ENCODE peak calls at places on chromosomes 12 and 14, in five cellular contexts. One of them, this sample, is unnamed.

GRCh38 chr14:102949801-102950451 is 27.5 kb downstream of the AMN start:
- DNase-seq in cardiac fibroblast: no peak
- DNase-seq in heart right ventricle: peak
- DNase-seq in Peyer's patch: no peak
- DNase-seq in choroid plexus epithelial cell: no peak
- DNase-seq in this sample: peak

GRCh38 chr14:68815288-68816182 is 22.7 kb upstream of the ZFP36L1 start:
- DNase-seq in cardiac fibroblast: peak
- DNase-seq in heart right ventricle: peak
- DNase-seq in Peyer's patch: no peak
- DNase-seq in choroid plexus epithelial cell: no peak
- DNase-seq in this sample: no peak

GRCh38 chr14:75549169-75549568 is 26.9 kb downstream of the BATF start:
- DNase-seq in cardiac fibroblast: no peak
- DNase-seq in heart right ventricle: no peak
- DNase-seq in Peyer's patch: peak
- DNase-seq in choroid plexus epithelial cell: no peak
- DNase-seq in this sample: no peak

GRCh38 chr12:14776236-14776959 is 26.9 kb downstream of the WBP11 start:
- DNase-seq in cardiac fibroblast: peak
- DNase-seq in heart right ventricle: no peak
- DNase-seq in Peyer's patch: no peak
- DNase-seq in choroid plexus epithelial cell: peak
- DNase-seq in this sample: no peak

GRCh38 chr14:74932401-74932901 is 9.4 kb upstream of the RPS6KL1 start:
- DNase-seq in cardiac fibroblast: peak
- DNase-seq in heart right ventricle: no peak
- DNase-seq in Peyer's patch: no peak
- DNase-seq in choroid plexus epithelial cell: no peak
- DNase-seq in this sample: no peak

GRCh38 chr14:72401632-72402428 is 469.6 kb downstream of the RGS6 start:
- DNase-seq in cardiac fibroblast: no peak
- DNase-seq in heart right ventricle: no peak
- DNase-seq in Peyer's patch: no peak
- DNase-seq in choroid plexus epithelial cell: peak
- DNase-seq in this sample: no peak

GRCh38 chr12:57150400-57150799 is 3.0 kb upstream of the LRP1-AS start:
- DNase-seq in cardiac fibroblast: no peak
- DNase-seq in heart right ventricle: peak
- DNase-seq in Peyer's patch: no peak
- DNase-seq in choroid plexus epithelial cell: no peak
- DNase-seq in this sample: no peak

GRCh38 chr14:31388687-31389413 is 31.5 kb downstream of the HEATR5A start:
- DNase-seq in cardiac fibroblast: peak
- DNase-seq in heart right ventricle: no peak
- DNase-seq in Peyer's patch: no peak
- DNase-seq in choroid plexus epithelial cell: peak
- DNase-seq in this sample: no peak

GRCh38 chr14:77086017-77086727 is 11.9 kb upstream of the CIPC start:
- DNase-seq in cardiac fibroblast: peak
- DNase-seq in heart right ventricle: no peak
- DNase-seq in Peyer's patch: no peak
- DNase-seq in choroid plexus epithelial cell: peak
- DNase-seq in this sample: no peak

GRCh38 chr14:97120204-97121120 is 323.3 kb downstream of the VRK1 start:
- DNase-seq in cardiac fibroblast: no peak
- DNase-seq in heart right ventricle: no peak
- DNase-seq in Peyer's patch: peak
- DNase-seq in choroid plexus epithelial cell: no peak
- DNase-seq in this sample: no peak

GRCh38 chr12:17326649-17327048 is 720.7 kb upstream of the LMO3 start:
- DNase-seq in cardiac fibroblast: no peak
- DNase-seq in heart right ventricle: no peak
- DNase-seq in Peyer's patch: no peak
- DNase-seq in choroid plexus epithelial cell: no peak
- DNase-seq in this sample: no peak

GRCh38 chr14:24172261-24172860 is 481 bp downstream of the REC8 start:
- DNase-seq in cardiac fibroblast: no peak
- DNase-seq in heart right ventricle: no peak
- DNase-seq in Peyer's patch: no peak
- DNase-seq in choroid plexus epithelial cell: no peak
- DNase-seq in this sample: no peak

GRCh38 chr14:98120831-98121464 is 1151.0 kb downstream of the BCL11B start:
- DNase-seq in cardiac fibroblast: no peak
- DNase-seq in heart right ventricle: no peak
- DNase-seq in Peyer's patch: no peak
- DNase-seq in choroid plexus epithelial cell: no peak
- DNase-seq in this sample: no peak

GRCh38 chr12:34598352-34598827 is 576.1 kb downstream of the ALG10 start:
- DNase-seq in cardiac fibroblast: no peak
- DNase-seq in heart right ventricle: no peak
- DNase-seq in Peyer's patch: no peak
- DNase-seq in choroid plexus epithelial cell: no peak
- DNase-seq in this sample: no peak

GRCh38 chr12:47360771-47361388 is 281.1 kb upstream of the AMIGO2 start:
- DNase-seq in cardiac fibroblast: no peak
- DNase-seq in heart right ventricle: no peak
- DNase-seq in Peyer's patch: peak
- DNase-seq in choroid plexus epithelial cell: peak
- DNase-seq in this sample: no peak

GRCh38 chr12:15712160-15712559 is 77.0 kb downstream of the EPS8 start:
- DNase-seq in cardiac fibroblast: no peak
- DNase-seq in heart right ventricle: no peak
- DNase-seq in Peyer's patch: no peak
- DNase-seq in choroid plexus epithelial cell: no peak
- DNase-seq in this sample: no peak

GRCh38 chr12:106682594-106683234 is 91.8 kb upstream of the RIC8B start:
- DNase-seq in cardiac fibroblast: peak
- DNase-seq in heart right ventricle: no peak
- DNase-seq in Peyer's patch: no peak
- DNase-seq in choroid plexus epithelial cell: peak
- DNase-seq in this sample: no peak
- TF ChIP-seq CTCF in cardiac fibroblast: peak
- TF ChIP-seq CTCF in heart right ventricle: no peak
- TF ChIP-seq CTCF in Peyer's patch: peak
- TF ChIP-seq CTCF in choroid plexus epithelial cell: peak
- TF ChIP-seq CTCF in this sample: peak

DNA sequence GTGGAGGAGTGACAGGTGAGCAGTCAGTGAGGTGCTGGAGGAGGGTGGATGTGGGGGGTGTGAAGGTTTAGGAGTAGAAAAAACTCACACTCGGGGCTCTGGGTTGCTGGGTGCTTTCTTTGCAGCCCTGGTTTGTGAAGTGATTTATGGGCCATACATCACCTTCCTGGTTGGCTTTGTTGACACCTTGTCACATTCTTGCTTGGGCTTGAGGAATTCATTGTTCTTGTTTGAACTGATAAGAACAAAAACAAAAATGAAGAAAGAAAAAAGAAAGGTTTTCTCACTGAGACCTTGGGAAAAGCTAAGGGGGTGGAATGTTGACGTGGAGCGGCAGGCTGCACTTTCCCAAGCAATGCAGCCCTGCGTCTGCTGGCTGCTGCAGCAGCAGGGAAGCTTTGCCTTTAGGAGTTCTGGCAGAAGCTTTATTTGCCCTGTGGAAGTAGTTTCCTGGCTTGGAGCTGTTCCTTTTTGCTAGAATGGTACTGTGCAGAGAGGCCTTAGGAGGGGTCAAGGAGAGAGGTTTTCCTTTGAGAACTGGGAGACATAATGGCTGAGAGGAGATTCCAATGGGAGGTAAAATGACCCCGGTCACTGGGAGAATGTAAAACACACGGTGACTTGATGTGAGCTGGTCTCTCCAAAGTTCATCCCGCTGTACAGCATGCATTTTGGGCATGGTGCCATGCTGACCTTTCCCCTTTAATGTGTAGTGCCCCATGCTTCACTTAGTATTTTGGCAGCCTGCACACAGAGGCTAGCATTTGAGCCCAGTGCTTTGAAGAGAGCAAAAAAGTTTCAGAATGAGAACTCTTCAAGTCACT is 52.8 kb downstream of the HMGA2 start:
- DNase-seq in cardiac fibroblast: peak
- DNase-seq in heart right ventricle: no peak
- DNase-seq in Peyer's patch: no peak
- DNase-seq in choroid plexus epithelial cell: peak
- DNase-seq in this sample: no peak
- H3K4me3 ChIP-seq in cardiac fibroblast: no peak
- H3K4me3 ChIP-seq in heart right ventricle: no peak
- H3K4me3 ChIP-seq in Peyer's patch: no peak
- H3K4me3 ChIP-seq in choroid plexus epithelial cell: no peak
- H3K4me3 ChIP-seq in this sample: no peak

GRCh38 chr14:52069617-52070431 is 965 bp upstream of the NID2 start:
- DNase-seq in cardiac fibroblast: peak
- DNase-seq in heart right ventricle: no peak
- DNase-seq in Peyer's patch: no peak
- DNase-seq in choroid plexus epithelial cell: peak
- DNase-seq in this sample: no peak

GRCh38 chr14:52072266-52072780 is 3.5 kb upstream of the NID2 start:
- DNase-seq in cardiac fibroblast: no peak
- DNase-seq in heart right ventricle: no peak
- DNase-seq in Peyer's patch: no peak
- DNase-seq in choroid plexus epithelial cell: peak
- DNase-seq in this sample: no peak

GRCh38 chr14:52073251-52073650 is 4.4 kb upstream of the NID2 start:
- DNase-seq in cardiac fibroblast: peak
- DNase-seq in heart right ventricle: no peak
- DNase-seq in Peyer's patch: no peak
- DNase-seq in choroid plexus epithelial cell: peak
- DNase-seq in this sample: no peak

GRCh38 chr14:52068741-52069616 is at the start of gene NID2:
- DNase-seq in cardiac fibroblast: peak
- DNase-seq in heart right ventricle: peak
- DNase-seq in Peyer's patch: peak
- DNase-seq in choroid plexus epithelial cell: peak
- DNase-seq in this sample: peak

GRCh38 chr14:52071675-52072074 is 2.8 kb upstream of the NID2 start:
- DNase-seq in cardiac fibroblast: peak
- DNase-seq in heart right ventricle: no peak
- DNase-seq in Peyer's patch: no peak
- DNase-seq in choroid plexus epithelial cell: peak
- DNase-seq in this sample: no peak
- TF ChIP-seq CTCF in cardiac fibroblast: peak
- TF ChIP-seq CTCF in heart right ventricle: peak
- TF ChIP-seq CTCF in Peyer's patch: no peak
- TF ChIP-seq CTCF in choroid plexus epithelial cell: peak
- TF ChIP-seq CTCF in this sample: peak

DNA sequence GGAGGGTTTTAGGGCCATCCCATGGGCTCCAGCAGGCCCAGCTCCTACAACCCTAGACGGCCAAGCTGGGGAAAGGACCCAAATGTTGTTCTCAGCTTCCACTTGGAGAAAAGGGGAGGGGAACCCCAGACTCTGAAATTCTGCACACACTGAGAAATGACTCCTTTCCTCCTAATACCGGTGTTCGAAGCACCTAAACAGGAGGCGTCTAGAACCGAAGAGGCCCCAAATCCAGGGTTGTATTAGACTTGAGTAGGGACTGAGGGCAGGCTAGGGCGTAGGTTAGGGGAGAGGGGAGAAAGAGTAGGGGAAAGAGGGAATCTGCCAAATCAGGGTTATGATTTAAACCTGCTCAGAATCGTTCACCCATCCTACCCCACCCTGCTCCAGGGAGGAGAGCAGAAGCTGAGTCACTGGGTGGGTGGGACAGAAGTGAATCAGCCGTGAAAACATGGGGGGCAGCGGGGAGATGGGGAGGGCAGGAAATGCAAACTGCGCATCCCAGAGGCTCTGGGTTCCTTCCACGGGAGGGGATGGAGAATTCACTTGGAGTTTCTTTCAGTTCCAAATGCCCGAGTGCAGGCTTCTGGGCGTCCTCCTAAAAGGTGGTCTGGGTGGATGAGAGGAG is 1.0 kb downstream of the IGFBP6 start:
- DNase-seq in cardiac fibroblast: peak
- DNase-seq in heart right ventricle: no peak
- DNase-seq in Peyer's patch: no peak
- DNase-seq in choroid plexus epithelial cell: peak
- DNase-seq in this sample: no peak
- H3K4me3 ChIP-seq in cardiac fibroblast: peak
- H3K4me3 ChIP-seq in heart right ventricle: peak
- H3K4me3 ChIP-seq in Peyer's patch: peak
- H3K4me3 ChIP-seq in choroid plexus epithelial cell: peak
- H3K4me3 ChIP-seq in this sample: peak

GRCh38 chr14:104752735-104753527 is at the start of gene SIVA1:
- DNase-seq in cardiac fibroblast: peak
- DNase-seq in heart right ventricle: peak
- DNase-seq in Peyer's patch: peak
- DNase-seq in choroid plexus epithelial cell: peak
- DNase-seq in this sample: peak
- TF ChIP-seq CTCF in cardiac fibroblast: no peak
- TF ChIP-seq CTCF in heart right ventricle: no peak
- TF ChIP-seq CTCF in Peyer's patch: no peak
- TF ChIP-seq CTCF in choroid plexus epithelial cell: no peak
- TF ChIP-seq CTCF in this sample: no peak

DNA sequence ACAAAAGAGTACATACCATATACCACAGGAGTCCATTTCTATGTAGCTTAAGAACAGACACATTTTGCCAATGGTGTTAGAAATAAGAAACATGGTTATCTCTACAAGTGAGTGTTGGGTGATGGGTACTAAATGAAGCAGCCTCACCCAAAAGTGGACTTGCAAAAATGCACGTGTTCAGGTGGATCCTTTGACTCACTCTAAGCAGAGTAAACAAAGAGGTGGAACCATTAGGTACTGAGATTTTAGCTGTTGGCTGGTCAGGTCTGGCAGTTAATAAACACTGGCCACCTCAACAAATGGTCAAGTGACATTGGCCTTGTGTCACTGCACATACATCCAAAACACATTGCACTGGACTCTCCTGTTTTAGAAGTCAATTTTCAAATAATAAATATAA is 27.6 kb downstream of the EVL start:
- DNase-seq in cardiac fibroblast: no peak
- DNase-seq in heart right ventricle: no peak
- DNase-seq in Peyer's patch: no peak
- DNase-seq in choroid plexus epithelial cell: no peak
- DNase-seq in this sample: no peak
- H3K4me3 ChIP-seq in cardiac fibroblast: no peak
- H3K4me3 ChIP-seq in heart right ventricle: no peak
- H3K4me3 ChIP-seq in Peyer's patch: no peak
- H3K4me3 ChIP-seq in choroid plexus epithelial cell: no peak
- H3K4me3 ChIP-seq in this sample: no peak

DNA sequence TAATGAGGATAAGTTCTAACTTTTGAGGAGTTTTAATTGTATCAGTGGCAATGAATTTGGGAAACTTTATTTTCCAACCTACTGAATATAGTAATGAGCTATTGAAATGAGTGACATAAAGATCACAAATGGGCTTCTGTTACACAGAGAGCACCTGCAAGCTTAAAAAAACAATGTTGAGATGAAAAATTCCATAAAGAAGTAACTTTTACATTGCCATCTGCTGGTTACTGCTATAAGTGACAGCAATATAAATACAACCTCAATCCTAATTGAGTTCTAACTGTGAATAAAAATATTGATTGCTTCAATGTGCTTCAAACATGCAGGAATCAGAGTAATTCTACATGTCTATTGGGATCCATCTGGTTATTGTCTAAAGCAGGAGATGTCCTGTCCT is 14.2 kb downstream of the WIF1 start:
- DNase-seq in cardiac fibroblast: peak
- DNase-seq in heart right ventricle: no peak
- DNase-seq in Peyer's patch: no peak
- DNase-seq in choroid plexus epithelial cell: peak
- DNase-seq in this sample: no peak
- TF ChIP-seq CTCF in cardiac fibroblast: peak
- TF ChIP-seq CTCF in heart right ventricle: peak
- TF ChIP-seq CTCF in Peyer's patch: peak
- TF ChIP-seq CTCF in choroid plexus epithelial cell: peak
- TF ChIP-seq CTCF in this sample: peak